ENCODE peak calls at places on chromosome 1, in four cellular contexts. Z is GM13977, B is KG1, L is EL. I is an unnamed sample.

GRCh38 chr1:179953974-179954493 is 576 bp upstream of the CEP350 start:
- DNase-seq in Z (peak; percentile 23), B (no peak), L (peak; percentile 63), I (peak; percentile 65)

GRCh38 chr1:119462964-119463363 is 44.0 kb upstream of the HSD3B1 start:
- DNase-seq in Z (no peak), B (no peak), L (no peak), I (no peak)

GRCh38 chr1:233112184-233113008 is 162.0 kb downstream of the NTPCR start:
- DNase-seq in Z (no peak), B (peak; percentile 81), L (peak; percentile 16), I (no peak)

GRCh38 chr1:218735436-218735835 is 390.3 kb downstream of the TGFB2 start:
- DNase-seq in Z (no peak), B (no peak), L (peak; percentile 62), I (no peak)

GRCh38 chr1:223341111-223341510 is 22.9 kb downstream of the SUSD4 start:
- DNase-seq in Z (no peak), B (no peak), L (peak; percentile 5), I (no peak)

GRCh38 chr1:111864862-111865261 is 109.2 kb downstream of the DDX20 start:
- DNase-seq in Z (no peak), B (no peak), L (no peak), I (no peak)

GRCh38 chr1:25568090-25568833 is 24.9 kb downstream of the LDLRAP1 start:
- DNase-seq in Z (no peak), B (no peak), L (peak; percentile 77), I (no peak)

GRCh38 chr1:11650331-11650991 is 3.8 kb downstream of the FBXO2 start:
- DNase-seq in Z (peak; percentile 80), B (peak; percentile 27), L (peak; percentile 75), I (no peak)

GRCh38 chr1:218430802-218431201 is 85.7 kb downstream of the TGFB2 start:
- DNase-seq in Z (no peak), B (no peak), L (no peak), I (no peak)

GRCh38 chr1:154784416-154784815 is 85.7 kb downstream of the KCNN3 start:
- DNase-seq in Z (no peak), B (no peak), L (no peak), I (no peak)

GRCh38 chr1:183675883-183676282 is 22.8 kb upstream of the APOBEC4 start:
- DNase-seq in Z (no peak), B (no peak), L (no peak), I (no peak)

GRCh38 chr1:32101233-32101681 is 6.6 kb upstream of the KPNA6 start:
- DNase-seq in Z (no peak), B (no peak), L (peak; percentile 81), I (no peak)

GRCh38 chr1:55894521-55894920 is 679.4 kb upstream of the USP24 start:
- DNase-seq in Z (no peak), B (no peak), L (peak; percentile 18), I (no peak)

GRCh38 chr1:225427249-225428065 is at the start of gene LBR:
- DNase-seq in Z (no peak), B (no peak), L (peak; percentile 41), I (no peak)

GRCh38 chr1:232894436-232894835 is 56.0 kb upstream of the NTPCR start:
- DNase-seq in Z (no peak), B (no peak), L (no peak), I (no peak)

GRCh38 chr1:25111706-25112105 is 120.6 kb downstream of the SYF2 start:
- DNase-seq in Z (no peak), B (no peak), L (peak; percentile 49), I (no peak)

GRCh38 chr1:244450597-244451538 is 841 bp downstream of the ADSS2 start:
- DNase-seq in Z (peak; percentile 52), B (no peak), L (peak; percentile 63), I (no peak)

GRCh38 chr1:100034465-100034864 is 64.7 kb downstream of the SLC35A3 start:
- DNase-seq in Z (peak; percentile 42), B (no peak), L (peak; percentile 23), I (no peak)

GRCh38 chr1:168421399-168422004 is 122.3 kb downstream of the XCL2 start:
- DNase-seq in Z (no peak), B (no peak), L (no peak), I (no peak)

GRCh38 chr1:29832471-29832870 is 596.1 kb downstream of the PTPRU start:
- DNase-seq in Z (no peak), B (no peak), L (no peak), I (no peak)

GRCh38 chr1:8862528-8862927 is 16.0 kb downstream of the ENO1 start:
- DNase-seq in Z (no peak), B (peak; percentile 19), L (no peak), I (no peak)

GRCh38 chr1:199020904-199021303 is 382.1 kb downstream of the PTPRC start:
- DNase-seq in Z (no peak), B (peak; percentile 72), L (no peak), I (no peak)

GRCh38 chr1:193629875-193630274 is 443.5 kb upstream of the B3GALT2 start:
- DNase-seq in Z (no peak), B (no peak), L (peak; percentile 31), I (no peak)

GRCh38 chr1:55021965-55022546 is 17.3 kb upstream of the PCSK9 start:
- DNase-seq in Z (peak; percentile 86), B (peak; percentile 46), L (peak; percentile 91), I (no peak)

GRCh38 chr1:114009393-114009792 is 30.1 kb downstream of the OLFML3 start:
- DNase-seq in Z (no peak), B (no peak), L (peak; percentile 71), I (no peak)

GRCh38 chr1:164794310-164794709 is 235.3 kb downstream of the PBX1 start:
- DNase-seq in Z (no peak), B (no peak), L (peak; percentile 80), I (no peak)

GRCh38 chr1:240385985-240386978 is 225.7 kb downstream of the GREM2 start:
- DNase-seq in Z (no peak), B (no peak), L (peak; percentile 90), I (no peak)

I was measured in SIG-M5.